ENCODE peak calls at places on chromosomes 7 and 10, in eight cellular contexts. U is GM12891, X is Ammon's horn, Q is ELR, V is AG08396, R is NCI-H2029, K is germinal center, C is Right ventricle myocardium inferior. P is an unnamed sample.

GRCh38 chr7:129514683-129515082 is 12.4 kb downstream of the SMKR1 start:
- DNase-seq in U (no peak), X (no peak), Q (peak; percentile 72), V (peak; percentile 51), R (no peak), K (no peak), C (no peak), P (peak; percentile 19)

GRCh38 chr10:64959883-64960282 is 1438.7 kb downstream of the REEP3 start:
- DNase-seq in U (no peak), X (no peak), Q (no peak), V (no peak), R (no peak), K (no peak), C (no peak), P (no peak)

GRCh38 chr7:139702313-139702731 is 75.5 kb downstream of the HIPK2 start:
- DNase-seq in U (no peak), X (no peak), Q (no peak), V (no peak), R (no peak), K (no peak), C (no peak), P (no peak)

GRCh38 chr10:21715531-21716195 is 181.6 kb downstream of the MLLT10 start:
- DNase-seq in U (no peak), X (peak; percentile 25), Q (peak; percentile 85), V (no peak), R (no peak), K (no peak), C (no peak), P (peak; percentile 79)

GRCh38 chr7:80907141-80907601 is 11.7 kb downstream of the SEMA3C start:
- DNase-seq in U (no peak), X (no peak), Q (no peak), V (no peak), R (no peak), K (no peak), C (no peak), P (no peak)

GRCh38 chr7:17289074-17289665 is 9.3 kb upstream of the AHR start:
- DNase-seq in U (no peak), X (no peak), Q (no peak), V (no peak), R (no peak), K (no peak), C (no peak), P (no peak)

GRCh38 chr7:81715984-81716588 is 53.8 kb downstream of the HGF start:
- DNase-seq in U (no peak), X (no peak), Q (peak; percentile 73), V (no peak), R (no peak), K (no peak), C (no peak), P (peak; percentile 42)

GRCh38 chr7:12705878-12706277 is 18.4 kb downstream of the ARL4A start:
- DNase-seq in U (no peak), X (no peak), Q (no peak), V (no peak), R (no peak), K (no peak), C (no peak), P (peak; percentile 58)

GRCh38 chr10:48683424-48683823 is 1.2 kb upstream of the WDFY4 start:
- DNase-seq in U (no peak), X (no peak), Q (no peak), V (no peak), R (no peak), K (no peak), C (no peak), P (no peak)

GRCh38 chr10:70714245-70714644 is 41.9 kb downstream of the ADAMTS14 start:
- DNase-seq in U (no peak), X (peak; percentile 66), Q (no peak), V (no peak), R (no peak), K (no peak), C (no peak), P (no peak)

GRCh38 chr10:26857991-26858706 is 2.6 kb downstream of the ABI1 start:
- DNase-seq in U (no peak), X (peak; percentile 20), Q (peak; percentile 60), V (no peak), R (no peak), K (peak; percentile 19), C (no peak), P (peak; percentile 44)

GRCh38 chr7:8389898-8390642 is 43.3 kb upstream of the NXPH1 start:
- DNase-seq in U (no peak), X (peak; percentile 90), Q (peak; percentile 2), V (no peak), R (peak; percentile 59), K (no peak), C (peak; percentile 59), P (peak; percentile 3)

GRCh38 chr7:84251183-84251845 is 56.7 kb upstream of the SEMA3A start:
- DNase-seq in U (no peak), X (no peak), Q (peak; percentile 83), V (no peak), R (no peak), K (no peak), C (no peak), P (peak; percentile 88)

GRCh38 chr10:44030681-44031080 is 354.2 kb downstream of the CXCL12 start:
- DNase-seq in U (no peak), X (no peak), Q (no peak), V (no peak), R (no peak), K (no peak), C (no peak), P (no peak)

GRCh38 chr10:96890172-96890513 is 58.0 kb downstream of the LCOR start:
- DNase-seq in U (no peak), X (no peak), Q (peak; percentile 10), V (no peak), R (no peak), K (no peak), C (no peak), P (peak; percentile 36)

GRCh38 chr7:1074593-1075431 is 13.1 kb upstream of the GPER1 start:
- DNase-seq in U (no peak), X (no peak), Q (no peak), V (no peak), R (no peak), K (no peak), C (no peak), P (no peak)

GRCh38 chr10:102352066-102352715 is 43.3 kb upstream of the NFKB2 start:
- DNase-seq in U (peak; percentile 32), X (peak; percentile 59), Q (peak; percentile 79), V (peak; percentile 62), R (peak; percentile 76), K (peak; percentile 71), C (no peak), P (peak; percentile 32)

GRCh38 chr7:142152076-142152475 is 40.6 kb downstream of the MGAM2 start:
- DNase-seq in U (no peak), X (no peak), Q (no peak), V (no peak), R (no peak), K (no peak), C (no peak), P (no peak)

GRCh38 chr10:73734028-73734720 is 10.0 kb upstream of the SEC24C start:
- DNase-seq in U (no peak), X (no peak), Q (no peak), V (no peak), R (no peak), K (no peak), C (no peak), P (no peak)

P was measured in mammary epithelial cell.